ENCODE peak calls at places on chromosomes 12 and 14, in six cellular contexts. I is H9, D is heart right ventricle, O is breast epithelium, Z is left ventricle myocardium inferior, Y is uterus. N is an unnamed sample. For H3K4me1 and H3K27me3, the result is how much of the 10 kb centered on the place peaks cover.

GRCh38 chr14:25103820-25104219 is 53.9 kb upstream of the STXBP6 start:
- DNase-seq in Y (no peak), Z (no peak), O (no peak), I (no peak), D (no peak), N (no peak)

GRCh38 chr12:115337693-115338543 is 653.9 kb upstream of the TBX3 start:
- DNase-seq in Z (peak), Y (peak), D (peak), I (peak), O (no peak), N (no peak)

GRCh38 chr14:91113829-91114078 is at the start of gene DGLUCY:
- DNase-seq in Y (peak), D (peak), I (no peak), O (no peak), Z (peak), N (peak)

GRCh38 chr14:76848879-76849278 is 22.7 kb downstream of the LRRC74A start:
- DNase-seq in Y (no peak), I (no peak), D (no peak), Z (no peak), O (no peak), N (no peak)

GRCh38 chr12:47085815-47086252 is 6.1 kb upstream of the AMIGO2 start:
- DNase-seq in D (peak), O (no peak), Z (no peak), I (peak), Y (no peak), N (no peak)

GRCh38 chr12:39946361-39946948 is 159.4 kb downstream of the SLC2A13 start:
- DNase-seq in I (no peak), Y (no peak), Z (no peak), D (no peak), O (no peak), N (no peak)

GRCh38 chr14:57168138-57168695 is 100.5 kb downstream of the EXOC5 start:
- DNase-seq in I (no peak), O (no peak), D (no peak), Z (no peak), Y (no peak), N (no peak)

GRCh38 chr12:79358716-79359341 is 331.9 kb downstream of the PAWR start:
- DNase-seq in Z (no peak), D (no peak), Y (no peak), O (no peak), I (no peak), N (no peak)

GRCh38 chr12:2355604-2356003 is 302.8 kb downstream of the CACNA1C start:
- DNase-seq in I (no peak), Z (no peak), O (no peak), Y (no peak), D (no peak), N (no peak)

GRCh38 chr12:93571854-93572711 is at the start of gene SOCS2:
- DNase-seq in I (peak), O (no peak), Y (peak), Z (peak), D (peak), N (no peak)

GRCh38 chr14:75371297-75371696 is 56.5 kb upstream of the JDP2 start:
- DNase-seq in Z (no peak), Y (no peak), D (no peak), O (no peak), I (no peak), N (no peak)

GRCh38 chr12:4034926-4035325 is 161.7 kb upstream of the PARP11 start:
- DNase-seq in Z (no peak), D (no peak), Y (no peak), O (no peak), I (no peak), N (no peak)

GRCh38 chr12:63420206-63420644 is 248.1 kb downstream of the DPY19L2 start:
- DNase-seq in Y (no peak), D (peak), O (no peak), Z (peak), I (peak), N (no peak)

GRCh38 chr14:22986508-22987054 is 4.2 kb upstream of the AJUBA start:
- DNase-seq in O (peak), Z (peak), D (peak), I (peak), Y (peak), N (peak)

GRCh38 chr12:27303139-27304111 is 29.2 kb upstream of the BMAL2 start:
- DNase-seq in O (no peak), D (no peak), I (no peak), Z (no peak), Y (no peak), N (no peak)

GRCh38 chr14:102362084-102362483 is 606 bp downstream of the CINP start:
- DNase-seq in I (no peak), O (no peak), Z (no peak), Y (no peak), D (no peak), N (no peak)

GRCh38 chr12:92717202-92717601 is 14.4 kb downstream of the PLEKHG7 start:
- DNase-seq in Z (no peak), Y (no peak), D (no peak), I (peak), O (no peak), N (no peak)

GRCh38 chr12:2498961-2499500 is 295.7 kb upstream of the FKBP4 start:
- DNase-seq in I (no peak), O (no peak), Z (no peak), D (no peak), Y (no peak), N (no peak)

GRCh38 chr12:39620664-39621658 is 1.4 kb upstream of the ABCD2 start:
- DNase-seq in Y (no peak), D (no peak), O (no peak), Z (no peak), I (no peak), N (no peak)

GRCh38 chr14:30656190-30656632 is 34.1 kb downstream of the SCFD1 start:
- DNase-seq in I (peak), Z (no peak), O (no peak), D (peak), Y (peak), N (peak)

GRCh38 chr14:91177073-91177796 is 63.4 kb downstream of the DGLUCY start:
- DNase-seq in D (no peak), O (no peak), Y (peak), Z (no peak), I (peak), N (no peak)

GRCh38 chr14:73460691-73461127 is 2.4 kb upstream of the NUMB start:
- DNase-seq in Z (no peak), I (no peak), O (no peak), D (peak), Y (no peak), N (no peak)

GRCh38 chr12:40942326-40942725 is 245.8 kb upstream of the PDZRN4 start:
- DNase-seq in Z (no peak), Y (no peak), O (no peak), I (no peak), D (no peak), N (no peak)

GRCh38 chr12:116040412-116040811 is 237.1 kb downstream of the MED13L start:
- DNase-seq in O (no peak), D (no peak), Z (no peak), Y (no peak), I (no peak), N (no peak)

DNA sequence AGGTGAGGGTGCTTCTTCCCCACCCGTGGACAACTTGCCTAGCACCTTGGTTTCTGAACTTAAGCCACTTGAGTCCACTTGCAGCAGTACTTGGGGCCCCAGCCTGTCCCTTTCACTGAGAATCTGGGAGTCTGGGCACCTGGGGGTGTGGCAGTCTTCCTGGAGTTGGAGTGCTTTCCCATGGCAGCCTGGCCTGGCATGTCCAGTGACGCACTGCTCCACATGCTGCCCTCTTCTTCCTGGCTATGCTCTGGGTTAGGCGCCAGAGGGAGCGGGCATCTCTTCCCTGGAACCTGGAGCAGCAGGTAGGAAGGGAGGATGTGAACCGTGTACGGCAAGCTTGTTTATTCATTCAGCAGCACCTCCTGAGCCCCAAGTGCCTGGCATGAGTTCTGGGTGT is 76.4 kb downstream of the PAPOLA start:
- DNase-seq in I (no peak), O (no peak), Z (no peak), Y (no peak), D (no peak), N (no peak)
- H3K27ac ChIP-seq in I (no peak), O (no peak), Z (no peak), Y (no peak), D (no peak), N (no peak)

GRCh38 chr14:93987376-93987775 is 9.7 kb upstream of the CCDC197 start:
- DNase-seq in Y (no peak), D (no peak), Z (no peak), I (no peak), O (no peak), N (no peak)
- H3K4me1 ChIP-seq in Y (under half), D (under half), Z (under half), I (under half), O (under half), N (under half)

GRCh38 chr12:48979602-48980388 is 1.7 kb downstream of the WNT1 start:
- DNase-seq in Y (no peak), O (no peak), I (peak), D (no peak), Z (no peak), N (peak)
- H3K27me3 ChIP-seq in Y (half or more), O (under half), I (half or more), D (under half), Z (half or more), N (under half)

DNA sequence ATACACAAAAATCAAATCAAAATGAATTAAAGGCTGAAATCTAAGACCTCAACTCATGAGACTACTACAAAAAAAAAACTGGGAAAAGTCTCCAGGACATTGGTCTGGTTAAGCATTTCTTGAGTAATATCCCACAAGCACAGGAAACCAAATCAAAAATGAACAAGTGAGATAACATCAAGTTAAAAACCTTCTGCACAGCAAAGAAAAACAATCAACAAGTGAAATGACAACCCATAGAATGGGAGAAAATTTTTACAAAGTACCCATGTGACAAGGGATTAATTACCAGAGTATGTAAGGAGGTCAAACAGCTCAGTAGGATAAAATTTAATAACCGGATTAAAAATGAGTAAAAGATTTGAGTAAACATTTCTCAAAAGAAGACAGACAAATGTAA is 338.7 kb downstream of the SLC16A7 start:
- DNase-seq in Y (no peak), O (no peak), I (no peak), Z (no peak), D (no peak), N (no peak)
- H3K27ac ChIP-seq in Y (no peak), O (no peak), I (no peak), Z (no peak), D (no peak), N (no peak)

DNA sequence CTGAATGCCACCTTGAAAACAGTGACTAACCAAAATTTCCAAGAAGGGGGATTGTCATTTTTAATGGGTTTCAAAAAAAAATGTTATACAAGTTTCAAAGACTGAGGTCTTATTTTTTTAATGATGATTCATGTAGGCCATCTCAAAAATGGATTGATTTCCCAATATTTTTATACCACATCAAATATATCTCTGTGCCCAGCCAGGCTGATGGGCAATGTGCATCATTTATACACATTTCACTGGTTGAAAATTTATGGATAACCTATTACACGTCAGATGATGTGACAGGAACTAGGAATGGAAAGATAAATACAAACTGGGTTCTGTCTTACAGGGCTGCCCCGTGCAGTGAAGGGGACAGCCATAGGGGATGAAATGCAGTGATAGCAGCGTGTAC is 112.7 kb upstream of the TMPO start:
- DNase-seq in I (no peak), D (no peak), Y (no peak), Z (no peak), O (no peak), N (no peak)
- H3K4me1 ChIP-seq in I (under half), D (under half), Y (under half), Z (under half), O (under half), N (under half)

GRCh38 chr12:6703631-6704030 is 3.0 kb upstream of the PIANP start:
- DNase-seq in D (no peak), Z (no peak), Y (no peak), O (no peak), I (peak), N (no peak)
- H3K27me3 ChIP-seq in D (under half), Z (half or more), Y (under half), O (under half), I (under half), N (under half)

GRCh38 chr12:52926596-52927241 is 21.8 kb upstream of the KRT8 start:
- DNase-seq in D (no peak), I (no peak), O (no peak), Y (no peak), Z (no peak), N (no peak)

GRCh38 chr12:52924764-52925716 is 20.2 kb upstream of the KRT8 start:
- DNase-seq in Z (no peak), Y (peak), D (no peak), O (no peak), I (peak), N (peak)

GRCh38 chr12:52929538-52929937 is 19.4 kb upstream of the KRT18 start:
- DNase-seq in Y (no peak), Z (no peak), D (no peak), I (no peak), O (no peak), N (no peak)

GRCh38 chr12:52925717-52926595 is 21.1 kb upstream of the KRT8 start:
- DNase-seq in Y (no peak), O (no peak), D (no peak), I (peak), Z (no peak), N (peak)

GRCh38 chr12:52927964-52928363 is 21.0 kb upstream of the KRT18 start:
- DNase-seq in Z (no peak), D (no peak), I (no peak), O (no peak), Y (no peak), N (no peak)
- H3K27ac ChIP-seq in Z (peak), D (no peak), I (no peak), O (no peak), Y (no peak), N (peak)

GRCh38 chr12:11771356-11771755 is 121.9 kb downstream of the ETV6 start:
- DNase-seq in I (no peak), Y (no peak), O (no peak), D (no peak), Z (no peak), N (no peak)

GRCh38 chr12:11765817-11766794 is 116.6 kb downstream of the ETV6 start:
- DNase-seq in Z (no peak), Y (no peak), O (no peak), D (peak), I (no peak), N (no peak)

GRCh38 chr12:11767029-11767724 is 117.7 kb downstream of the ETV6 start:
- DNase-seq in Y (no peak), O (no peak), Z (no peak), D (no peak), I (no peak), N (no peak)

GRCh38 chr12:11769723-11770514 is 120.4 kb downstream of the ETV6 start:
- DNase-seq in D (no peak), I (no peak), Z (no peak), Y (no peak), O (no peak), N (no peak)

DNA sequence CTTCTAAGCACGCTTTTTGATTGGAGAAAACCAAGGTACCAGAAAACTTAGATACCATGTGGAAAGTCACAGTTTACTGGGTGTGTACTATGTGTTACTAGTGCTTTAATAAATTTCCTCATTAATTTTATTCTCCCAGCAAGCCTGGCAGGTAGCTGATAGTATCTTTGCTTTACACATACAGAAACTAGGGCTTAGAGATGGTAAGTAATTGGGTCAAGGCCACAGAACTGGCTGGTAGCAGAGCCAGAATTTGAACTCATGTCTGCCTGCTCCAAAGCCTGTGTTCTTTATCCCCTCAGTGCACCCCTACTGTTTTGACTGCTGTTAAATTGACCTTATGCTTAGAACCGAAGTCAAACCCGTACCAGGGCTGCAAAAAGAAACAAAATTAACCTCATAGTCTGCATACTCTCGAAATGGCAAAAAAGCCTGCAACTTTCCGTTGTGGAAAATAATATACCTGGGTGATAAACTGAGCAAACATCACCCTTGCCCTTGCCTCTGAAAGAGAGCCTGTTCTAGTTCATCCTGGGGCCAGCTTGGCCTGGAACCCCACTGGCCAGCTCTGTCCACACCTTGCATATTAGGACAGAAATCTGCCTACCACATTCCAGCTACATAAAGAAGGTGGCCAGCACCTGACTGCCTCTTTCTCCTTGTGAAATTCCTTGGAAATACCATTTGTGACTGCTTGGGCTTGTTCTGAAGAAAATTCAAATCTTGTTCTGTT is 118.9 kb downstream of the ETV6 start:
- DNase-seq in O (no peak), I (no peak), D (no peak), Z (no peak), Y (no peak), N (no peak)
- H3K4me1 ChIP-seq in O (under half), I (under half), D (half or more), Z (half or more), Y (under half), N (under half)

DNA sequence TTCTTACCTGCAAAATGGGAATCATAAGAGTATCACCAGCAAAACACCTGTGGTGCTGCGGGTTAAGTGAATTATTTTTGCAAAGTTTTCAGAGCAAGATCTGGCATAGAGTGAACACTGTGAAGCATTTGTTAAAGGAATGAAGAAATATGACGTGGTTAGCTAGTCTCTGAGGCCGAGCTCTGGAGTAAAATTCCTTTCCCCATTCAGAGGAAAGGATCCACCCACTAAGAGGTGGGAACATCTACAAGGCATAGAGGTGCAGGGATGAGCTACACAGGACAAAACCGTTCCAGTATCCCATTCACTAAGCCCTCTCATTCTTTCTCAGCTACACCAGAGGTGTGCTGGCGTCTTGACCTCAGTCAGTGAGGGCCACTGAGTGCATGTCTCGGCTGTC is 48.5 kb downstream of the JAG2 start:
- DNase-seq in Y (no peak), Z (no peak), D (no peak), I (no peak), O (no peak), N (no peak)
- H3K27me3 ChIP-seq in Y (under half), Z (under half), D (under half), I (under half), O (under half), N (under half)